ENCODE peak calls at places on chromosomes 13 and 19, in five cellular contexts. H is pancreas; T is thyroid gland; V is activated CD4-positive, alpha-beta memory T cell treated with anti-CD3 and anti-CD28 coated beads for 36 hours; Q is stimulated activated effector memory CD8-positive, alpha-beta T cell treated with anti-CD3 and anti-CD28 coated beads, Interleukin-12 subunit alpha, Interleukin-12 subunit beta, amount 100 ng/mL, for 72 hours. N is an unnamed sample.

GRCh38 chr19:16351133-16351809 is 26.6 kb downstream of the KLF2 start:
- DNase-seq in V (no peak), T (no peak), Q (no peak), H (no peak), N (peak; percentile 33)

GRCh38 chr19:34411216-34411615 is 7.0 kb downstream of the PDCD2L start:
- DNase-seq in H (no peak), Q (no peak), T (no peak), V (no peak), N (no peak)

GRCh38 chr13:112153364-112153763 is 86.4 kb downstream of the SOX1 start:
- DNase-seq in T (no peak), V (no peak), H (no peak), Q (no peak), N (no peak)

GRCh38 chr13:84050551-84050950 is 168.3 kb upstream of the SLITRK1 start:
- DNase-seq in V (no peak), H (no peak), Q (no peak), T (no peak), N (no peak)

GRCh38 chr13:45297456-45298205 is 43.4 kb downstream of the TPT1 start:
- DNase-seq in V (peak; percentile 45), Q (no peak), H (no peak), T (no peak), N (no peak)

GRCh38 chr13:78022164-78022877 is 103.7 kb upstream of the EDNRB start:
- DNase-seq in T (no peak), V (peak; percentile 68), Q (peak; percentile 8), H (no peak), N (no peak)

GRCh38 chr13:110137677-110138008 is 169.3 kb downstream of the COL4A1 start:
- DNase-seq in Q (no peak), V (peak; percentile 45), H (no peak), T (peak; percentile 74), N (peak; percentile 56)

GRCh38 chr13:97749174-97749573 is 204.3 kb upstream of the IPO5 start:
- DNase-seq in V (no peak), T (no peak), H (no peak), Q (no peak), N (peak; percentile 50)

GRCh38 chr19:10271543-10272086 is 695 bp downstream of the ICAM1 start:
- DNase-seq in V (peak; percentile 66), T (no peak), H (no peak), Q (no peak), N (no peak)

GRCh38 chr19:39154626-39155100 is 29.1 kb downstream of the PAK4 start:
- DNase-seq in H (peak; percentile 94), T (peak; percentile 92), V (no peak), Q (no peak), N (peak; percentile 55)

GRCh38 chr13:105363747-105364177 is 1171.7 kb downstream of the EFNB2 start:
- DNase-seq in T (no peak), Q (no peak), H (no peak), V (no peak), N (no peak)